ENCODE peak calls at places on chromosomes 5 and 9, in six cellular contexts. A is foreskin fibroblast, T is fibroblast of mammary gland, Q is hepatocyte, L is brain microvascular endothelial cell, R is psoas muscle. G is an unnamed sample.

GRCh38 chr5:7850533-7851239 is at the start of gene CFAP90:
- DNase-seq in A (no peak), T (peak), Q (peak), L (peak), R (peak), G (peak)

GRCh38 chr9:68732405-68733020 is 27.5 kb downstream of the PIP5K1B start:
- DNase-seq in A (no peak), T (no peak), Q (no peak), L (no peak), R (no peak), G (no peak)

GRCh38 chr5:150487199-150488061 is 20.5 kb upstream of the NDST1 start:
- DNase-seq in A (peak), T (peak), Q (peak), L (no peak), R (peak), G (no peak)

GRCh38 chr5:84378961-84379360 is 5.7 kb downstream of the EDIL3 start:
- DNase-seq in A (no peak), T (no peak), Q (no peak), L (peak), R (no peak), G (no peak)

GRCh38 chr5:178291969-178292825 is 59.6 kb upstream of the PHYKPL start:
- DNase-seq in A (no peak), T (no peak), Q (no peak), L (no peak), R (peak), G (no peak)

GRCh38 chr5:175743676-175744210 is 85.9 kb downstream of the HRH2 start:
- DNase-seq in A (no peak), T (no peak), Q (peak), L (peak), R (no peak), G (no peak)

GRCh38 chr5:1400936-1401335 is 44.3 kb downstream of the SLC6A3 start:
- DNase-seq in A (no peak), T (no peak), Q (no peak), L (no peak), R (no peak), G (no peak)

GRCh38 chr5:72255237-72255636 is 64.8 kb downstream of the MRPS27 start:
- DNase-seq in A (no peak), T (no peak), Q (no peak), L (no peak), R (no peak), G (no peak)

GRCh38 chr5:132674671-132675506 is 1.1 kb downstream of the IL4 start:
- DNase-seq in A (peak), T (peak), Q (peak), L (peak), R (no peak), G (no peak)
- H3K4me3 ChIP-seq in A (no peak), T (peak), Q (no peak), L (no peak), R (no peak), G (peak)

DNA sequence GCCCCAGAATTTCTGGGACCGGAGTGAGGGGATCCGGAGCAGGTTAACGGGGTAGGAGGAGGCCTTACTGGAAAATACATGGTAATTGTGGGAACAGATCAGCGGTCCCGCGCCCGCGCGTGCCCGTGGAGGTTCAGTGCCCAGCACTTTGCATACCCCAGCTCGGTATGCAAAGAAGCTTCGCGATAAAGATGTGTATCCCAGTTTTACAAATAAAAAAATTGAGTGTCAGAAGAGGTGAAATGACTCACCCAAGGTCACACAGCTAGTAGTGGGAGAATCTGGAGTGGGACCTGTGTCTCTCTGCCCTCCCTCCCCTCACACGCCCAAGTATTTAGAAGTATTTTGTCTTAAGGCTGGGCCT is 965 bp downstream of the NEURL1B start:
- DNase-seq in A (no peak), T (peak), Q (no peak), L (no peak), R (no peak), G (no peak)
- H3K4me3 ChIP-seq in A (peak), T (peak), Q (no peak), L (no peak), R (peak), G (no peak)

GRCh38 chr9:109966643-109967368 is 186.8 kb downstream of the PALM2AKAP2 start:
- DNase-seq in A (no peak), T (no peak), Q (no peak), L (no peak), R (no peak), G (no peak)
- H3K4me3 ChIP-seq in A (no peak), T (no peak), Q (no peak), L (no peak), R (no peak), G (no peak)

GRCh38 chr9:37026085-37026935 is 7.8 kb downstream of the PAX5 start:
- DNase-seq in A (no peak), T (no peak), Q (no peak), L (no peak), R (no peak), G (no peak)
- H3K4me3 ChIP-seq in A (no peak), T (no peak), Q (no peak), L (no peak), R (peak), G (peak)

DNA sequence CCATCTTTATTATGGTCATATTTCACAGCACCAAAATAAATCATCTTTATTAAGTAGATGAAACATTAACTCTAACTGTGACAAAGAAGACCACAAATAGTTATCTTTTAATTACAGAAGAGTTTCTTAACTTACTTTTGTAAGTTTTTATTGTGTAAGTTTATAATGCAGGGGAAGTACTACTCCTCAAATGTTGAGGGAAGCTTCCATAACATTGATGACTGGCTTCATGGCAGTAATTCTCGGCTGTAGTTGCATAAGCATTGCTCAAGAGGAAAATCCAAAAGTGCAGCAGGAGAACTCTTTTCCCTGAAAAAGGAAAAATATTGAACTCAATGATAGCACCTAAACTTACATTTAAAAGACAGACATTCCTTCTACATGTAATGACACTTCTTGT is 4.6 kb downstream of the TSLP start:
- DNase-seq in A (no peak), T (peak), Q (no peak), L (no peak), R (no peak), G (no peak)
- H3K4me3 ChIP-seq in A (no peak), T (no peak), Q (no peak), L (no peak), R (no peak), G (no peak)

GRCh38 chr9:350354-350753 is 135.7 kb downstream of the DOCK8 start:
- DNase-seq in A (no peak), T (no peak), Q (no peak), L (no peak), R (no peak), G (no peak)

GRCh38 chr9:347667-348292 is 133.1 kb downstream of the DOCK8 start:
- DNase-seq in A (peak), T (peak), Q (peak), L (no peak), R (no peak), G (no peak)

GRCh38 chr9:343773-344172 is 129.1 kb downstream of the DOCK8 start:
- DNase-seq in A (no peak), T (no peak), Q (no peak), L (no peak), R (no peak), G (no peak)

GRCh38 chr9:341634-342421 is 127.2 kb downstream of the DOCK8 start:
- DNase-seq in A (no peak), T (no peak), Q (no peak), L (no peak), R (no peak), G (no peak)

DNA sequence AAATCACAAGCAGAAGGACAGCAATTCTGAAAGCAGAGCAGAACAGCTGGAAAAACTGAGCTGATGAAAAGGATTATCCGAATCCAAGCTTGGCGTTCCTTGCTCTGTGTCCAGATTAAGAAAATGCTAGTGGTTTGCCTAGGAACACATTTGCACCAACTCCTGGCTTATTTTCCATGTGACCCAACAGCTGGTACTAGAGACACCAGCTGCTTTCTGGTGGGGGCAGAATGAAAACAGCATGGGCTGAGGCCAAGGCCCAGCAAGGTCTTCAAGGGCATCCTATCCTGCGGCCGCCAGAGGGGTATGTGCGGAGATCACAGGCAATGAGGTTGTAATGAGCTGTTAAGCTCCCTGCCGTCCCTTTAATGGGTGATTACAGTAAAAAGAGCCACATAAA is 131.4 kb downstream of the DOCK8 start:
- DNase-seq in A (no peak), T (no peak), Q (no peak), L (no peak), R (no peak), G (no peak)
- H3K4me3 ChIP-seq in A (no peak), T (no peak), Q (no peak), L (no peak), R (no peak), G (no peak)

GRCh38 chr9:122226758-122227575 is 1.8 kb downstream of the LHX6 start:
- DNase-seq in A (no peak), T (no peak), Q (no peak), L (no peak), R (no peak), G (no peak)
- H3K4me3 ChIP-seq in A (no peak), T (no peak), Q (no peak), L (no peak), R (peak), G (no peak)

GRCh38 chr9:97908736-97909135 is 13.6 kb downstream of the TRMO start:
- DNase-seq in A (no peak), T (no peak), Q (no peak), L (no peak), R (no peak), G (no peak)

GRCh38 chr9:97907051-97907450 is 15.2 kb downstream of the TRMO start:
- DNase-seq in A (no peak), T (no peak), Q (no peak), L (no peak), R (no peak), G (no peak)

GRCh38 chr9:97906236-97906831 is 16.0 kb downstream of the TRMO start:
- DNase-seq in A (no peak), T (peak), Q (no peak), L (no peak), R (peak), G (peak)

GRCh38 chr9:97905228-97905627 is 17.1 kb downstream of the TRMO start:
- DNase-seq in A (no peak), T (no peak), Q (no peak), L (no peak), R (no peak), G (peak)

GRCh38 chr9:97907632-97908031 is 14.7 kb downstream of the TRMO start:
- DNase-seq in A (no peak), T (no peak), Q (no peak), L (no peak), R (no peak), G (no peak)
- H3K4me3 ChIP-seq in A (no peak), T (no peak), Q (no peak), L (no peak), R (no peak), G (no peak)

DNA sequence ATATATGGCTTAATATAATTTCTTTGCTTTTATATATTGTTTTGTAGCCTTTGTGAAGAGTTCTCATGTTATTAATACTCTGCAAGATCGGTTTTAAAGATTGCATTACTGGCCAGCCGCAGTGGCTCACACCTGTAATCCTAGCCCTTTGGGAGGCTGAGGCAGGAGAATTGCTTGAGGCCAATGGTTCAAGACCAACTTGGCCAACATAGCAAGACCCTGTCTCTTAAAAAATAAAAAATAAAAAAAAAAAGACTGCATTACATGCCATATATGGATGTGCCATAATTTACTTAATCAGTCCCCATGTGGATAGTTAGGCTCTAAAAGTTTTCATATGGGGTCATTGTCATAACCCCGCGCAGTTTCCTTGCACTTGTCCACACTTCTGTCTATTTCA is 31.0 kb upstream of the TNFAIP8 start:
- DNase-seq in A (no peak), T (no peak), Q (no peak), L (no peak), R (no peak), G (no peak)
- H3K4me3 ChIP-seq in A (no peak), T (no peak), Q (no peak), L (no peak), R (no peak), G (no peak)